ENCODE peak calls at places on chromosomes 12 and 14, in nine cellular contexts. Y, F, S, O, R, C, Q, J and I are unnamed samples.

GRCh38 chr14:30214456-30215090 is 286.9 kb upstream of the PRKD1 start:
- DNase-seq in R (no peak), O (no peak), F (peak; percentile 75), Q (no peak), S (no peak), J (no peak), Y (no peak), C (peak; percentile 8), I (no peak)

GRCh38 chr12:91926810-91927209 is 218.8 kb downstream of the BTG1 start:
- DNase-seq in R (no peak), F (peak; percentile 23), S (no peak), J (no peak), C (no peak), Y (no peak), Q (no peak), O (no peak), I (no peak)

GRCh38 chr12:53698948-53699672 is 23.2 kb upstream of the ATP5MC2 start:
- DNase-seq in J (no peak), R (no peak), C (no peak), F (no peak), O (no peak), Y (no peak), S (no peak), Q (no peak), I (no peak)

GRCh38 chr14:69048456-69048855 is 69.4 kb upstream of the ACTN1 start:
- DNase-seq in Y (peak; percentile 63), Q (no peak), J (no peak), C (no peak), R (peak; percentile 72), S (peak; percentile 52), F (no peak), O (no peak), I (no peak)

GRCh38 chr14:65356327-65356836 is 56.1 kb upstream of the FUT8 start:
- DNase-seq in C (no peak), F (peak; percentile 55), J (no peak), S (no peak), Y (peak; percentile 62), Q (no peak), R (peak; percentile 72), O (no peak), I (no peak)

GRCh38 chr12:39369756-39370155 is 73.2 kb downstream of the KIF21A start:
- DNase-seq in Q (no peak), F (no peak), Y (no peak), R (no peak), O (no peak), S (no peak), J (no peak), C (no peak), I (no peak)

GRCh38 chr12:111246477-111247011 is 122.4 kb downstream of the PHETA1 start:
- DNase-seq in F (no peak), O (no peak), R (no peak), Y (no peak), Q (no peak), C (no peak), S (no peak), J (no peak), I (no peak)

GRCh38 chr12:68800294-68800693 is 7.7 kb upstream of the MDM2 start:
- DNase-seq in C (no peak), Q (peak; percentile 26), S (no peak), F (no peak), J (no peak), R (peak; percentile 43), Y (no peak), O (no peak), I (no peak)

GRCh38 chr12:6538420-6539275 is 4.3 kb downstream of the GAPDH start:
- DNase-seq in J (no peak), R (no peak), O (peak; percentile 56), F (peak; percentile 6), C (no peak), S (no peak), Y (no peak), Q (no peak), I (no peak)

GRCh38 chr14:69363055-69363454 is 35.0 kb downstream of the ERH start:
- DNase-seq in Y (no peak), R (no peak), F (peak; percentile 6), J (no peak), S (no peak), Q (no peak), O (no peak), C (no peak), I (no peak)

GRCh38 chr12:123227581-123228258 is 5.2 kb downstream of the MPHOSPH9 start:
- DNase-seq in S (no peak), F (no peak), Y (no peak), Q (no peak), R (no peak), J (no peak), C (no peak), O (no peak), I (no peak)

GRCh38 chr14:105477659-105478623 is 3.3 kb downstream of the CRIP2 start:
- DNase-seq in Y (no peak), J (peak; percentile 77), S (no peak), C (no peak), F (no peak), R (no peak), Q (no peak), O (no peak), I (no peak)

GRCh38 chr12:53195516-53196420 is 11.3 kb downstream of the ITGB7 start:
- DNase-seq in F (no peak), R (no peak), O (peak; percentile 50), J (no peak), C (no peak), Q (no peak), Y (no peak), S (no peak), I (no peak)

GRCh38 chr12:15701212-15701611 is 88.0 kb downstream of the EPS8 start:
- DNase-seq in Q (no peak), O (no peak), S (no peak), C (no peak), R (no peak), Y (no peak), F (no peak), J (no peak), I (no peak)

GRCh38 chr12:78146365-78146772 is 315.7 kb downstream of the NAV3 start:
- DNase-seq in F (peak; percentile 15), O (no peak), Y (no peak), Q (no peak), C (no peak), J (no peak), S (no peak), R (no peak), I (no peak)

GRCh38 chr14:98137626-98138025 is 1134.4 kb downstream of the BCL11B start:
- DNase-seq in O (no peak), S (no peak), Y (no peak), C (no peak), Q (no peak), F (no peak), J (no peak), R (no peak), I (peak; percentile 24)

GRCh38 chr12:71438670-71439361 is 782 bp upstream of the LGR5 start:
- DNase-seq in S (no peak), Y (no peak), C (no peak), F (peak; percentile 98), O (no peak), Q (no peak), J (no peak), R (no peak), I (no peak)

GRCh38 chr14:53126705-53127104 is 26.4 kb downstream of the DDHD1 start:
- DNase-seq in S (no peak), Y (no peak), C (no peak), Q (no peak), F (no peak), O (no peak), R (no peak), J (no peak), I (no peak)

GRCh38 chr14:53128706-53129105 is 24.4 kb downstream of the DDHD1 start:
- DNase-seq in S (no peak), O (no peak), R (no peak), J (no peak), Q (no peak), F (no peak), Y (no peak), C (no peak), I (no peak)

GRCh38 chr14:53128303-53128702 is 24.8 kb downstream of the DDHD1 start:
- DNase-seq in Q (no peak), S (no peak), C (no peak), F (no peak), Y (no peak), J (no peak), R (no peak), O (no peak), I (no peak)

GRCh38 chr14:53127832-53128231 is 25.3 kb downstream of the DDHD1 start:
- DNase-seq in F (no peak), C (no peak), Q (no peak), Y (no peak), O (no peak), S (no peak), R (no peak), J (no peak), I (no peak)

GRCh38 chr14:53127151-53127550 is 26.0 kb downstream of the DDHD1 start:
- DNase-seq in F (no peak), J (no peak), C (no peak), Q (no peak), R (no peak), Y (no peak), S (no peak), O (no peak), I (no peak)
- TF ChIP-seq POLR2AphosphoS5 in F (no peak), J (no peak), C (no peak), Q (no peak), R (no peak), Y (no peak), S (no peak), O (no peak), I (no peak)

GRCh38 chr14:50045039-50045711 is 71.2 kb downstream of the VCPKMT start:
- DNase-seq in R (peak; percentile 87), F (peak; percentile 82), C (peak; percentile 54), O (peak; percentile 91), Q (no peak), J (peak; percentile 88), S (peak; percentile 91), Y (peak; percentile 89), I (peak; percentile 94)
- TF ChIP-seq EP300 in R (no peak), F (no peak), C (no peak), O (peak; percentile 30), Q (no peak), J (no peak), S (peak; percentile 39), Y (no peak), I (no peak)

DNA sequence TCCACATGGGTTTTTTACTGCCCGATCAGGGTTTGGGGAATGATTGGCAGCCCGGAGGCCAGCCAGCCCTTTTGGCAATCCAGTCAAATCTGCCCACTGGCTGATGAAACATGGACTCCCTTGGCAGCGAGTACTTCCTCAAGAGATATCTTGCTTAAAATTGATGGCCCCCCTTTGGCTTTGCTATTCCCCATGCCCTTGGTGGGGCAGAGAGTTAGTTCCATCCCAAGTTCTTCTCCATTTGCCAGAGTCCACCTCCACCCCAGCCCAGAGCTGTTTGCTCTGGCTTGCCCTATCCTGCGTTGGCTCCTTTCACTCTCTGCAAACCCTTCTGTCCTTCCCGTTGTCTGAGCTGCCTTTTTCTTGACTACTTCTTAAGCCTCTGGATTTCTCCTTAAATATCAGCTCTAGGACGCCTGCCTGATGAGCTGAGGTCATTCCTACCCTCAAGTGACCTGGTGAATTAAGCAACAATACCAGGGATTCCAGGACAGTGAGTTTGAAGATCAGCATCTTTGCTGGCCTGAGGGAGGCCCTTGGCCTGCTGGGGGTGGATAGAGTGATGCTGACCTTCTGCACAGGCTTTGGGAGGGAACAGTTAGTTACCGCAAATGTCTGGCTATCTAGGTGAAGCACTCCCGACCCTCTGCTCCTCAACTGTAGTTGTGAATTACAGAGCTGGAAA is 212.0 kb downstream of the CACNA1C start:
- DNase-seq in F (no peak), R (no peak), O (no peak), C (no peak), Y (no peak), J (peak; percentile 61), S (peak; percentile 23), Q (no peak), I (no peak)
- TF ChIP-seq POLR2AphosphoS5 in F (no peak), R (no peak), O (peak; percentile 60), C (no peak), Y (peak; percentile 32), J (no peak), S (peak; percentile 68), Q (no peak), I (peak; percentile 87)

GRCh38 chr14:74401504-74402241 is 24.3 kb downstream of the SYNDIG1L start:
- DNase-seq in R (peak; percentile 38), Y (peak; percentile 38), Q (peak; percentile 76), J (no peak), S (peak; percentile 62), O (no peak), F (no peak), C (peak; percentile 45), I (no peak)
- TF ChIP-seq EP300 in R (no peak), Y (no peak), Q (no peak), J (no peak), S (no peak), O (no peak), F (no peak), C (no peak), I (no peak)